ENCODE peak calls at places on chromosomes 5 and 9, in four cellular contexts. A, D, C and E are unnamed samples.

GRCh38 chr9:75866273-75866871 is 24.1 kb upstream of the PCSK5 start:
- DNase-seq in A (peak; percentile 2), D (no peak), C (peak; percentile 93), E (peak; percentile 73)

GRCh38 chr5:178122346-178122745 is 8.5 kb upstream of the RMND5B start:
- DNase-seq in A (no peak), D (no peak), C (no peak), E (no peak)

GRCh38 chr9:83220737-83221136 is 157.8 kb upstream of the RASEF start:
- DNase-seq in A (no peak), D (no peak), C (peak; percentile 44), E (peak; percentile 65)

GRCh38 chr5:125113328-125113727 is 366.9 kb upstream of the ZNF608 start:
- DNase-seq in A (no peak), D (no peak), C (no peak), E (no peak)

GRCh38 chr5:135662683-135663082 is 83.9 kb upstream of the CXCL14 start:
- DNase-seq in A (no peak), D (no peak), C (no peak), E (no peak)

GRCh38 chr5:133235696-133236426 is 184.0 kb downstream of the HSPA4 start:
- DNase-seq in A (no peak), D (no peak), C (peak; percentile 61), E (no peak)

GRCh38 chr5:178487911-178488310 is 102.3 kb downstream of the COL23A1 start:
- DNase-seq in A (no peak), D (no peak), C (no peak), E (no peak)

GRCh38 chr5:112694853-112695709 is 42.6 kb upstream of the APC start:
- DNase-seq in A (no peak), D (no peak), C (peak; percentile 78), E (peak; percentile 94)

GRCh38 chr5:83856898-83857297 is 136.2 kb upstream of the HAPLN1 start:
- DNase-seq in A (no peak), D (no peak), C (no peak), E (no peak)

GRCh38 chr5:125461641-125462072 is 715.2 kb upstream of the ZNF608 start:
- DNase-seq in A (no peak), D (no peak), C (no peak), E (peak; percentile 15)

GRCh38 chr9:106970219-106970975 is 107.4 kb downstream of the ZNF462 start:
- DNase-seq in A (no peak), D (no peak), C (peak; percentile 25), E (no peak)

GRCh38 chr5:33969572-33970452 is 14.7 kb downstream of the SLC45A2 start:
- DNase-seq in A (no peak), D (no peak), C (peak; percentile 47), E (peak; percentile 66)

GRCh38 chr9:121455527-121456239 is 44.0 kb downstream of the GGTA1 start:
- DNase-seq in A (no peak), D (no peak), C (no peak), E (peak; percentile 17)

GRCh38 chr9:89993678-89994630 is 389.1 kb downstream of the GADD45G start:
- DNase-seq in A (no peak), D (peak; percentile 83), C (peak; percentile 93), E (peak; percentile 36)

GRCh38 chr5:62296998-62297397 is 9.0 kb upstream of the KIF2A start:
- DNase-seq in A (no peak), D (no peak), C (no peak), E (no peak)

GRCh38 chr9:133320421-133320881 is 15.5 kb downstream of the SURF6 start:
- DNase-seq in A (no peak), D (no peak), C (no peak), E (no peak)

GRCh38 chr5:68533571-68534051 is 318.1 kb downstream of the PIK3R1 start:
- DNase-seq in A (no peak), D (no peak), C (no peak), E (no peak)

GRCh38 chr9:118985851-118986250 is 383.4 kb downstream of the BRINP1 start:
- DNase-seq in A (no peak), D (no peak), C (no peak), E (no peak)

GRCh38 chr5:171630047-171630669 is 155.5 kb upstream of the SMIM23 start:
- DNase-seq in A (no peak), D (peak; percentile 61), C (peak; percentile 46), E (peak; percentile 30)